ENCODE peak calls at places on chromosomes 12 and 14, in seven cellular contexts. H is RWPE1; K is HuH-7.5; Y is activated CD4-positive, alpha-beta T cell treated with anti-CD3 and anti-CD28 coated beads, Interleukin-2, amount 50 U/mL, for 24 hours; Q is RCC 7860; S is cardiac fibroblast; R is HT1080. I is an unnamed sample.

GRCh38 chr12:65891987-65892481 is 67.8 kb downstream of the HMGA2 start:
- DNase-seq in H (peak), K (no peak), Y (no peak), Q (peak), S (peak), R (peak), I (peak)

GRCh38 chr14:88995437-88996198 is 171.2 kb downstream of the TTC8 start:
- DNase-seq in H (peak), K (no peak), Y (no peak), Q (peak), S (peak), R (no peak), I (peak)

GRCh38 chr12:122558721-122559641 is 31.9 kb downstream of the KNTC1 start:
- DNase-seq in H (no peak), K (no peak), Y (no peak), Q (no peak), S (no peak), R (no peak), I (no peak)

GRCh38 chr12:28937196-28937595 is 211.9 kb upstream of the FAR2 start:
- DNase-seq in H (peak), K (no peak), Y (no peak), Q (no peak), S (peak), R (peak), I (peak)

GRCh38 chr14:92511472-92512247 is 1.9 kb upstream of the RIN3 start:
- DNase-seq in H (peak), K (no peak), Y (no peak), Q (peak), S (peak), R (peak), I (peak)

GRCh38 chr14:73526036-73526984 is 10.6 kb upstream of the ACOT1 start:
- DNase-seq in H (peak), K (no peak), Y (no peak), Q (no peak), S (peak), R (peak), I (peak)

GRCh38 chr12:95548539-95549391 is 2.5 kb downstream of the USP44 start:
- DNase-seq in H (peak), K (no peak), Y (peak), Q (no peak), S (no peak), R (no peak), I (no peak)

GRCh38 chr12:28708918-28709371 is 440.1 kb upstream of the FAR2 start:
- DNase-seq in H (no peak), K (no peak), Y (no peak), Q (no peak), S (peak), R (no peak), I (no peak)

GRCh38 chr14:24312736-24313507 is 1.6 kb downstream of the LTB4R start:
- DNase-seq in H (no peak), K (no peak), Y (no peak), Q (peak), S (peak), R (peak), I (no peak)

GRCh38 chr12:109855377-109855776 is 22.2 kb upstream of the TRPV4 start:
- DNase-seq in H (no peak), K (no peak), Y (no peak), Q (no peak), S (no peak), R (no peak), I (no peak)

GRCh38 chr14:61382842-61383241 is 61.5 kb downstream of the PRKCH start:
- DNase-seq in H (no peak), K (no peak), Y (no peak), Q (no peak), S (no peak), R (no peak), I (no peak)

GRCh38 chr12:117830471-117830870 is 138.3 kb downstream of the KSR2 start:
- DNase-seq in H (no peak), K (no peak), Y (no peak), Q (no peak), S (no peak), R (no peak), I (no peak)

GRCh38 chr14:73785834-73786631 is 65.6 kb upstream of the PTGR2 start:
- DNase-seq in H (peak), K (peak), Y (no peak), Q (peak), S (peak), R (peak), I (peak)

I was measured in PC-3.